ENCODE peak calls at places on chromosomes 5 and 9, in six cellular contexts. One of them, this sample, is unnamed.

GRCh38 chr5:67350185-67350584 is 153.6 kb upstream of the CD180 start:
- DNase-seq in CD14-positive monocyte: no peak
- DNase-seq in cerebellar cortex: peak; percentile 33
- DNase-seq in HAP-1: no peak
- DNase-seq in GM12891: no peak
- DNase-seq in GM23248: peak; percentile 56
- DNase-seq in this sample: no peak

GRCh38 chr5:5306696-5307095 is 115.8 kb upstream of the ICE1 start:
- DNase-seq in CD14-positive monocyte: no peak
- DNase-seq in cerebellar cortex: no peak
- DNase-seq in HAP-1: no peak
- DNase-seq in GM12891: no peak
- DNase-seq in GM23248: peak; percentile 77
- DNase-seq in this sample: peak; percentile 78

GRCh38 chr5:59893436-59894227 is at the start of gene PDE4D:
- DNase-seq in CD14-positive monocyte: peak; percentile 45
- DNase-seq in cerebellar cortex: no peak
- DNase-seq in HAP-1: no peak
- DNase-seq in GM12891: peak; percentile 12
- DNase-seq in GM23248: peak; percentile 74
- DNase-seq in this sample: peak; percentile 93

GRCh38 chr9:3980771-3981170 is 319.1 kb downstream of the GLIS3 start:
- DNase-seq in CD14-positive monocyte: no peak
- DNase-seq in cerebellar cortex: peak; percentile 80
- DNase-seq in HAP-1: no peak
- DNase-seq in GM12891: no peak
- DNase-seq in GM23248: peak; percentile 72
- DNase-seq in this sample: peak; percentile 85

GRCh38 chr9:113898596-113898995 is 22.5 kb downstream of the ZNF618 start:
- DNase-seq in CD14-positive monocyte: no peak
- DNase-seq in cerebellar cortex: no peak
- DNase-seq in HAP-1: no peak
- DNase-seq in GM12891: no peak
- DNase-seq in GM23248: no peak
- DNase-seq in this sample: no peak

GRCh38 chr5:179607449-179607931 is 16.0 kb downstream of the HNRNPH1 start:
- DNase-seq in CD14-positive monocyte: no peak
- DNase-seq in cerebellar cortex: peak; percentile 93
- DNase-seq in HAP-1: no peak
- DNase-seq in GM12891: no peak
- DNase-seq in GM23248: peak; percentile 62
- DNase-seq in this sample: no peak

GRCh38 chr5:12683249-12683648 is 779.0 kb upstream of the CTNND2 start:
- DNase-seq in CD14-positive monocyte: no peak
- DNase-seq in cerebellar cortex: no peak
- DNase-seq in HAP-1: no peak
- DNase-seq in GM12891: no peak
- DNase-seq in GM23248: no peak
- DNase-seq in this sample: no peak

GRCh38 chr9:17531642-17532254 is 47.1 kb upstream of the SH3GL2 start:
- DNase-seq in CD14-positive monocyte: no peak
- DNase-seq in cerebellar cortex: peak; percentile 69
- DNase-seq in HAP-1: peak; percentile 61
- DNase-seq in GM12891: peak; percentile 11
- DNase-seq in GM23248: peak; percentile 74
- DNase-seq in this sample: peak; percentile 74

GRCh38 chr9:15882883-15883282 is 330.0 kb downstream of the CCDC171 start:
- DNase-seq in CD14-positive monocyte: no peak
- DNase-seq in cerebellar cortex: no peak
- DNase-seq in HAP-1: no peak
- DNase-seq in GM12891: no peak
- DNase-seq in GM23248: no peak
- DNase-seq in this sample: no peak

GRCh38 chr9:99222416-99223280 is 566 bp downstream of the SEC61B start:
- DNase-seq in CD14-positive monocyte: no peak
- DNase-seq in cerebellar cortex: no peak
- DNase-seq in HAP-1: no peak
- DNase-seq in GM12891: no peak
- DNase-seq in GM23248: peak; percentile 68
- DNase-seq in this sample: no peak

GRCh38 chr5:73564644-73565165 is 734 bp downstream of the ANKRA2 start:
- DNase-seq in CD14-positive monocyte: no peak
- DNase-seq in cerebellar cortex: no peak
- DNase-seq in HAP-1: peak; percentile 7
- DNase-seq in GM12891: no peak
- DNase-seq in GM23248: peak; percentile 48
- DNase-seq in this sample: peak; percentile 18

GRCh38 chr5:38008198-38008597 is 168.4 kb upstream of the GDNF start:
- DNase-seq in CD14-positive monocyte: no peak
- DNase-seq in cerebellar cortex: no peak
- DNase-seq in HAP-1: no peak
- DNase-seq in GM12891: no peak
- DNase-seq in GM23248: no peak
- DNase-seq in this sample: no peak

GRCh38 chr9:117354252-117354847 is 60.5 kb downstream of the ASTN2 start:
- DNase-seq in CD14-positive monocyte: no peak
- DNase-seq in cerebellar cortex: peak; percentile 55
- DNase-seq in HAP-1: no peak
- DNase-seq in GM12891: no peak
- DNase-seq in GM23248: no peak
- DNase-seq in this sample: no peak

GRCh38 chr5:169044982-169045381 is 256.0 kb downstream of the SLIT3 start:
- DNase-seq in CD14-positive monocyte: no peak
- DNase-seq in cerebellar cortex: no peak
- DNase-seq in HAP-1: no peak
- DNase-seq in GM12891: no peak
- DNase-seq in GM23248: no peak
- DNase-seq in this sample: peak; percentile 26

GRCh38 chr9:125380406-125380805 is 118.8 kb downstream of the GAPVD1 start:
- DNase-seq in CD14-positive monocyte: no peak
- DNase-seq in cerebellar cortex: no peak
- DNase-seq in HAP-1: no peak
- DNase-seq in GM12891: no peak
- DNase-seq in GM23248: peak; percentile 30
- DNase-seq in this sample: no peak

GRCh38 chr5:158914008-158914407 is 185.7 kb downstream of the EBF1 start:
- DNase-seq in CD14-positive monocyte: no peak
- DNase-seq in cerebellar cortex: no peak
- DNase-seq in HAP-1: no peak
- DNase-seq in GM12891: no peak
- DNase-seq in GM23248: no peak
- DNase-seq in this sample: no peak

GRCh38 chr9:29212590-29213373 is 1639.5 kb upstream of the C9orf72 start:
- DNase-seq in CD14-positive monocyte: no peak
- DNase-seq in cerebellar cortex: no peak
- DNase-seq in HAP-1: no peak
- DNase-seq in GM12891: no peak
- DNase-seq in GM23248: peak; percentile 6
- DNase-seq in this sample: peak; percentile 19

GRCh38 chr5:50969207-50970145 is 303.0 kb downstream of the PARP8 start:
- DNase-seq in CD14-positive monocyte: no peak
- DNase-seq in cerebellar cortex: no peak
- DNase-seq in HAP-1: no peak
- DNase-seq in GM12891: no peak
- DNase-seq in GM23248: peak; percentile 23
- DNase-seq in this sample: no peak

GRCh38 chr5:1468247-1468612 is 23.0 kb upstream of the SLC6A3 start:
- DNase-seq in CD14-positive monocyte: no peak
- DNase-seq in cerebellar cortex: peak; percentile 36
- DNase-seq in HAP-1: no peak
- DNase-seq in GM12891: no peak
- DNase-seq in GM23248: peak; percentile 33
- DNase-seq in this sample: peak; percentile 31

GRCh38 chr5:170184007-170184687 is 48.6 kb upstream of the C5orf58 start:
- DNase-seq in CD14-positive monocyte: no peak
- DNase-seq in cerebellar cortex: peak; percentile 52
- DNase-seq in HAP-1: peak; percentile 42
- DNase-seq in GM12891: peak; percentile 40
- DNase-seq in GM23248: peak; percentile 69
- DNase-seq in this sample: peak; percentile 83

GRCh38 chr5:125267636-125268248 is 521.3 kb upstream of the ZNF608 start:
- DNase-seq in CD14-positive monocyte: no peak
- DNase-seq in cerebellar cortex: peak; percentile 94
- DNase-seq in HAP-1: no peak
- DNase-seq in GM12891: no peak
- DNase-seq in GM23248: no peak
- DNase-seq in this sample: peak; percentile 11

GRCh38 chr9:38011991-38012390 is 57.0 kb downstream of the SHB start:
- DNase-seq in CD14-positive monocyte: no peak
- DNase-seq in cerebellar cortex: no peak
- DNase-seq in HAP-1: no peak
- DNase-seq in GM12891: no peak
- DNase-seq in GM23248: no peak
- DNase-seq in this sample: no peak

GRCh38 chr5:178765753-178766300 is 35.4 kb upstream of the ZNF354A start:
- DNase-seq in CD14-positive monocyte: no peak
- DNase-seq in cerebellar cortex: no peak
- DNase-seq in HAP-1: no peak
- DNase-seq in GM12891: no peak
- DNase-seq in GM23248: no peak
- DNase-seq in this sample: no peak

GRCh38 chr5:135560858-135561257 is 17.9 kb downstream of the CXCL14 start:
- DNase-seq in CD14-positive monocyte: peak; percentile 73
- DNase-seq in cerebellar cortex: peak; percentile 85
- DNase-seq in HAP-1: peak; percentile 83
- DNase-seq in GM12891: peak; percentile 67
- DNase-seq in GM23248: peak; percentile 88
- DNase-seq in this sample: peak; percentile 89

GRCh38 chr5:159061186-159061796 is 38.4 kb downstream of the EBF1 start:
- DNase-seq in CD14-positive monocyte: no peak
- DNase-seq in cerebellar cortex: peak; percentile 58
- DNase-seq in HAP-1: no peak
- DNase-seq in GM12891: no peak
- DNase-seq in GM23248: peak; percentile 97
- DNase-seq in this sample: peak; percentile 48

GRCh38 chr9:89247431-89248370 is 63.3 kb upstream of the CKS2 start:
- DNase-seq in CD14-positive monocyte: no peak
- DNase-seq in cerebellar cortex: no peak
- DNase-seq in HAP-1: no peak
- DNase-seq in GM12891: no peak
- DNase-seq in GM23248: no peak
- DNase-seq in this sample: peak; percentile 24

This sample was measured in astrocyte of the hippocampus.